ENCODE peak calls at places on chromosomes 12 and 14, in four cellular contexts. One of them, this sample, is unnamed.
A peak's percentile ranks its signal among the peaks of the same experiment; 100 is the strongest.

GRCh38 chr14:44928793-44929192 is 33.0 kb downstream of the KLHL28 start:
- DNase-seq in H9: no peak
- DNase-seq in mesendoderm: no peak
- DNase-seq in trophoblast cell: no peak
- DNase-seq in this sample: no peak

GRCh38 chr12:8033153-8034044 is 883 bp downstream of the FOXJ2 start:
- DNase-seq in mesendoderm: peak; percentile 87
- DNase-seq in trophoblast cell: peak; percentile 38
- DNase-seq in H9: peak; percentile 85
- DNase-seq in this sample: peak; percentile 33

GRCh38 chr14:46344327-46344937 is 307.1 kb downstream of the RPL10L start:
- DNase-seq in H9: peak; percentile 34
- DNase-seq in mesendoderm: peak; percentile 69
- DNase-seq in trophoblast cell: peak; percentile 27
- DNase-seq in this sample: no peak

GRCh38 chr12:120012067-120012621 is 23.1 kb downstream of the BICDL1 start:
- DNase-seq in H9: peak; percentile 43
- DNase-seq in trophoblast cell: peak; percentile 95
- DNase-seq in mesendoderm: peak; percentile 92
- DNase-seq in this sample: peak; percentile 1

GRCh38 chr14:67418368-67419174 is 6.6 kb upstream of the PLEK2 start:
- DNase-seq in H9: no peak
- DNase-seq in mesendoderm: no peak
- DNase-seq in trophoblast cell: peak; percentile 49
- DNase-seq in this sample: peak; percentile 39

GRCh38 chr14:23206422-23207145 is 23.1 kb upstream of the SLC7A8 start:
- DNase-seq in trophoblast cell: no peak
- DNase-seq in mesendoderm: no peak
- DNase-seq in H9: no peak
- DNase-seq in this sample: no peak

GRCh38 chr14:78143489-78144145 is 26.6 kb upstream of the NRXN3 start:
- DNase-seq in trophoblast cell: no peak
- DNase-seq in H9: no peak
- DNase-seq in mesendoderm: peak; percentile 21
- DNase-seq in this sample: peak; percentile 26

GRCh38 chr14:54252072-54252730 is 144.6 kb upstream of the CDKN3 start:
- DNase-seq in mesendoderm: peak; percentile 41
- DNase-seq in H9: no peak
- DNase-seq in trophoblast cell: peak; percentile 64
- DNase-seq in this sample: peak; percentile 58

GRCh38 chr12:49623142-49623899 is at the start of gene PRPF40B:
- DNase-seq in mesendoderm: peak; percentile 94
- DNase-seq in H9: peak; percentile 97
- DNase-seq in trophoblast cell: peak; percentile 84
- DNase-seq in this sample: peak; percentile 73

GRCh38 chr12:8687846-8688601 is 9.8 kb upstream of the RIMKLB start:
- DNase-seq in trophoblast cell: no peak
- DNase-seq in mesendoderm: peak; percentile 84
- DNase-seq in H9: peak; percentile 67
- DNase-seq in this sample: peak; percentile 82

GRCh38 chr12:78880078-78880477 is 15.5 kb downstream of the SYT1 start:
- DNase-seq in mesendoderm: peak; percentile 80
- DNase-seq in H9: no peak
- DNase-seq in trophoblast cell: no peak
- DNase-seq in this sample: peak; percentile 1

GRCh38 chr12:76830456-76830855 is 48.4 kb downstream of the CSRP2 start:
- DNase-seq in trophoblast cell: no peak
- DNase-seq in H9: no peak
- DNase-seq in mesendoderm: no peak
- DNase-seq in this sample: peak; percentile 62

GRCh38 chr12:93292731-93293566 is 84.8 kb upstream of the NUDT4 start:
- DNase-seq in trophoblast cell: no peak
- DNase-seq in mesendoderm: no peak
- DNase-seq in H9: no peak
- DNase-seq in this sample: no peak

GRCh38 chr14:24894583-24895242 is 155.2 kb downstream of the STXBP6 start:
- DNase-seq in H9: no peak
- DNase-seq in mesendoderm: no peak
- DNase-seq in trophoblast cell: no peak
- DNase-seq in this sample: no peak

GRCh38 chr14:62002636-62003035 is 240.4 kb downstream of the SNAPC1 start:
- DNase-seq in mesendoderm: no peak
- DNase-seq in trophoblast cell: no peak
- DNase-seq in H9: no peak
- DNase-seq in this sample: peak; percentile 55

GRCh38 chr12:90393089-90393488 is 561.9 kb downstream of the CCER1 start:
- DNase-seq in H9: no peak
- DNase-seq in mesendoderm: no peak
- DNase-seq in trophoblast cell: no peak
- DNase-seq in this sample: no peak

GRCh38 chr12:121575952-121576615 is 4.7 kb downstream of the KDM2B start:
- DNase-seq in H9: no peak
- DNase-seq in mesendoderm: no peak
- DNase-seq in trophoblast cell: no peak
- DNase-seq in this sample: no peak

GRCh38 chr12:49079796-49080195 is 10.0 kb upstream of the RHEBL1 start:
- DNase-seq in mesendoderm: no peak
- DNase-seq in H9: no peak
- DNase-seq in trophoblast cell: no peak
- DNase-seq in this sample: no peak

DNA sequence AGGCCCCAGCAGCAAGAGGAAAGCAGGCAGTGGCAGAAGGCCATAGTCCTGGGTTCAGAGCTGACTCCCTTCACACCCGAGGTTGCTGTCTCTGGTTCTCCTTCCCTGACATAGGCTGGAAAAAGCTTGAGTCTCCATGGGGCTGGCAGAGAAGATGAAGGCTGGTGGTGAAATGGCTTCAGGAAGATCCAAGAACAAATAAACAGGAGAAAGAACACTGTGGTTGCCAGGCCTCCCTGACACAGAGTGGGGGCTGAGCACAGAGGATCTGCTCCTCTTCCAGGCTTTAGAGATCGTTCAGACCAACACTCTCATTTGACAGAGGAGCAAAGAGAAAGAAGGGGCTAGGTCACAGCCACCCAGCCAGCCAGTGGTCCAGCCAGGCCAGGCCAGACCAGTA is 14.3 kb downstream of the HDAC7 start:
- DNase-seq in trophoblast cell: no peak
- DNase-seq in mesendoderm: no peak
- DNase-seq in H9: no peak
- DNase-seq in this sample: peak; percentile 51
- H2BK5ac ChIP-seq in trophoblast cell: no peak overlapping the region
- H2BK5ac ChIP-seq in mesendoderm: no peak overlapping the region
- H2BK5ac ChIP-seq in H9: no peak overlapping the region
- H2BK5ac ChIP-seq in this sample: peak overlapping the region; percentile 3

DNA sequence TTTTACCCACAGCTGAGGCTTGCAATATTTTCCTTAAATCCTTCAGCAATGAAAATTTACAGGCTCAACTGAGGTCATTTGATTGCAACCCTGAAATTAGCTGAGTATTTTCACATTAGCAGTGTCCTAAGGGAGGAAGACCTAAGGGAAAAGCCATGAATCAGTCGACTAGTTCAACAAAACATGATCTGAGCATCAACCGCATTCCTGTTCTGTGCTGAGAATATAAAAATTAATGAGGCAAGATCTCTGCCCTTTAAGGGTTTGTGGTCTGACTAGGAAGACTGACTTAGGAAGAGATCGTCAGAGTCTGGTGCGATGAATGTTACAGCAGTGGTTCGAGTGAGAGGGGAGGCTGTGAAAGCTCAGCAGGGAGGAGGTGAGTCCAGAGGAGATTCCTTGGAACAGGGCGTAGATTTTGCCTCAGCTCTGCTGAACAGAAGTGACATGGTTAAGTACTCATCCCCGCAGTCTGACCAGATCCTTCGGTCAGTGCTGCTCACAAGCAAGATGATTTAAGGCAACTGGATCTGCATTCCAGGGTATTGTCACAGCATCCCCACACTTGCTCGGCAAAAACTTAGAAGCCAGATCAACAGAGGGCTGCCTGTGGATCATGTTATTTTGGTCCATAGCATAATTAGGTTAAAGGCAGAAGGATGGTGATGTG is 49.6 kb downstream of the BMAL2 start:
- DNase-seq in mesendoderm: no peak
- DNase-seq in H9: no peak
- DNase-seq in trophoblast cell: no peak
- DNase-seq in this sample: no peak
- H2BK5ac ChIP-seq in mesendoderm: no peak overlapping the region
- H2BK5ac ChIP-seq in H9: no peak overlapping the region
- H2BK5ac ChIP-seq in trophoblast cell: no peak overlapping the region
- H2BK5ac ChIP-seq in this sample: no peak overlapping the region

GRCh38 chr14:68522510-68523325 is 270.1 kb downstream of the ZFP36L1 start:
- DNase-seq in mesendoderm: peak; percentile 26
- DNase-seq in H9: no peak
- DNase-seq in trophoblast cell: peak; percentile 51
- DNase-seq in this sample: no peak
- H2BK5ac ChIP-seq in mesendoderm: no peak overlapping the region
- H2BK5ac ChIP-seq in H9: no peak overlapping the region
- H2BK5ac ChIP-seq in trophoblast cell: peak overlapping the region; percentile 55
- H2BK5ac ChIP-seq in this sample: no peak overlapping the region

GRCh38 chr14:89417111-89417468 is at the start of gene FOXN3:
- DNase-seq in trophoblast cell: peak; percentile 86
- DNase-seq in mesendoderm: peak; percentile 95
- DNase-seq in H9: peak; percentile 87
- DNase-seq in this sample: peak; percentile 86
- H2BK5ac ChIP-seq in trophoblast cell: peak within 1 kb of the TSS; percentile 90
- H2BK5ac ChIP-seq in mesendoderm: peak within 1 kb of the TSS; percentile 39
- H2BK5ac ChIP-seq in H9: no peak within 1 kb of the TSS
- H2BK5ac ChIP-seq in this sample: peak within 1 kb of the TSS; percentile 79

DNA sequence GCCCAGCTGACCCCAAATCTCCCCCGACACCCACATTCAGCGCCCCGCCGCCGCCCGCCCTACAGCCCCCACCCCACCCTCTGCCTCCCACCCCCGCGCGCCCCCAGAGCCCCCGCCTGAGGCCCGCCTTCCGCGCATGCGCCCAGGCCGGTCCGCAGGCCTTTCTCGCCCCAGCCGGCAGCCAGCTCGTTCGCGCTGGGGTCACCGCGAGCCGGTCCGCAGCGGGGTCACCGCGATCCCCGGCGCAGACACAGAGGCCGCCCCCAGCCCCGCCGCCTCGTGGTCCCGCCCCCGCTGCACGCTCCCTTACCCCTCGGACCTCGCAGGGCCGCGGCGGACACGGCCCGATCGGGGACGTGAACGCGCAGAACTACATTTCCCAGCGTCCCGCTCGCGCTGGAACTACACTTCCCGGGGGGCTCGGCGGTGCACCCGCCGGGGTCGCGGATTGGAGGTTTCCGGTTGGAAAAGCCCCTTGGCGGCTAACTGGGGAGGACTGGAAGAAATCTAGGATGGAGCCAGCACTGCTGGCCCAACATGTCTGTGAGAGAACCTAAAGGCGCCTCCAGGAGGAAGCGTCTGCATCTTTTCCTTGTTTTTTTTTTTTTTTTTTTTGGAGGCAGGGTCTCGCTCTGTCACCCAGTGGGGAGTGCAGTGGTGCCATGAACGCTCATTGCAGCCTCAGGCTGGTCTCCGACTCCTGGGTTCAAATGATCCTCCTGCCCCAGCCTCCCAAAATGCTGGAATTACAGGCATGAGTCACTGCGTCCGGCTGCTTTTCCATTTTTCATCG is at the start of gene ZNF605:
- DNase-seq in trophoblast cell: peak; percentile 92
- DNase-seq in H9: peak; percentile 94
- DNase-seq in mesendoderm: peak; percentile 96
- DNase-seq in this sample: peak; percentile 89
- H2BK5ac ChIP-seq in trophoblast cell: peak within 1 kb of the TSS; percentile 58
- H2BK5ac ChIP-seq in H9: no peak within 1 kb of the TSS
- H2BK5ac ChIP-seq in mesendoderm: no peak within 1 kb of the TSS
- H2BK5ac ChIP-seq in this sample: peak within 1 kb of the TSS; percentile 86

GRCh38 chr12:57092876-57093411 is 4.0 kb downstream of the NAB2 start:
- DNase-seq in H9: no peak
- DNase-seq in trophoblast cell: no peak
- DNase-seq in mesendoderm: no peak
- DNase-seq in this sample: no peak
- H2BK5ac ChIP-seq in H9: no peak overlapping the region
- H2BK5ac ChIP-seq in trophoblast cell: no peak overlapping the region
- H2BK5ac ChIP-seq in mesendoderm: no peak overlapping the region
- H2BK5ac ChIP-seq in this sample: peak overlapping the region; percentile 75

GRCh38 chr12:3999904-4000303 is 126.7 kb upstream of the PARP11 start:
- DNase-seq in mesendoderm: no peak
- DNase-seq in trophoblast cell: peak; percentile 74
- DNase-seq in H9: no peak
- DNase-seq in this sample: no peak

GRCh38 chr12:3998968-3999792 is 126.0 kb upstream of the PARP11 start:
- DNase-seq in H9: no peak
- DNase-seq in trophoblast cell: peak; percentile 99
- DNase-seq in mesendoderm: peak; percentile 90
- DNase-seq in this sample: no peak

GRCh38 chr12:3996322-3996721 is 123.1 kb upstream of the PARP11 start:
- DNase-seq in mesendoderm: no peak
- DNase-seq in trophoblast cell: no peak
- DNase-seq in H9: no peak
- DNase-seq in this sample: no peak

GRCh38 chr12:4001031-4001430 is 127.8 kb upstream of the PARP11 start:
- DNase-seq in mesendoderm: no peak
- DNase-seq in H9: no peak
- DNase-seq in trophoblast cell: no peak
- DNase-seq in this sample: no peak

DNA sequence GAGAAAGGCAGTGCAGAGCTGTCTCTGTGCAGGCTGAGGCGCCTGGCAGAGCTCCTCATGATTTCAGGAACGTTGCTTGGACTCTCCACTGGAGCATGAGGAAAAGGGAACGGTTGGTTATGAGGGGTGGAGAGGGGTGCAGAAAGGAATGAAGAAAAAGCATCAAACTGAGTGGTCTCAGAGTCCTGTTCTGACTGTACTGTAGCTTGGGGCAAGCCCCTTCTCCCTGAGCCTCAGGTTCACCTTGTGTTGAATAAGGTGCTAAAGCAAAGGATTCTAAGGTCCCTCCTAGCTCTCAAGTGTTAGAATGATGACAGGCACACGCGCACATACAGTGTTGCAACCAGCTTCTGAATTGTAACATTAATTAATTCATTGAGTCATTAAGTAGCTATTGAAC is 125.2 kb upstream of the PARP11 start:
- DNase-seq in trophoblast cell: no peak
- DNase-seq in mesendoderm: no peak
- DNase-seq in H9: no peak
- DNase-seq in this sample: no peak
- H2BK5ac ChIP-seq in trophoblast cell: peak overlapping the region; percentile 95
- H2BK5ac ChIP-seq in mesendoderm: no peak overlapping the region
- H2BK5ac ChIP-seq in H9: no peak overlapping the region
- H2BK5ac ChIP-seq in this sample: no peak overlapping the region

This sample was measured in IMR-90.